ENCODE peak calls at places on chromosome 19, in six cellular contexts. V is foreskin keratinocyte; C is activated CD4-positive, alpha-beta T cell treated with anti-CD3 and anti-CD28 coated beads, Interleukin-2, amount 50 U/mL, for 4 hours; K is nephron progenitor cell; M is body of pancreas; Q is naive thymus-derived CD4-positive, alpha-beta T cell. J is an unnamed sample.

GRCh38 chr19:31066385-31066784 is 282.9 kb downstream of the TSHZ3 start:
- DNase-seq in M (no peak), V (peak; percentile 86), Q (no peak), K (no peak), C (no peak), J (no peak)

GRCh38 chr19:6333439-6333838 is at the start of gene ACER1:
- DNase-seq in M (no peak), C (no peak), K (no peak), Q (no peak), V (no peak), J (no peak)

GRCh38 chr19:2820112-2820702 is 539 bp downstream of the ZNF554 start:
- DNase-seq in M (peak; percentile 26), V (no peak), K (no peak), Q (no peak), C (no peak), J (peak; percentile 66)

GRCh38 chr19:39160889-39161672 is 35.5 kb downstream of the PAK4 start:
- DNase-seq in M (no peak), V (peak; percentile 39), C (no peak), Q (no peak), K (no peak), J (no peak)

GRCh38 chr19:33736158-33736557 is 60.5 kb upstream of the KCTD15 start:
- DNase-seq in Q (no peak), K (no peak), M (no peak), C (no peak), V (no peak), J (no peak)

GRCh38 chr19:16273005-16273404 is 51.6 kb upstream of the KLF2 start:
- DNase-seq in K (no peak), V (no peak), C (no peak), M (no peak), Q (no peak), J (no peak)

GRCh38 chr19:1739960-1740629 is 13.2 kb upstream of the ONECUT3 start:
- DNase-seq in C (no peak), M (no peak), V (no peak), Q (no peak), K (no peak), J (no peak)

GRCh38 chr19:3740431-3740830 is 21.1 kb downstream of the APBA3 start:
- DNase-seq in K (no peak), C (no peak), Q (no peak), M (no peak), V (no peak), J (no peak)

GRCh38 chr19:9309974-9310446 is 372 bp upstream of the ZNF699 start:
- DNase-seq in C (no peak), K (peak; percentile 89), V (peak; percentile 90), M (peak; percentile 78), Q (no peak), J (peak; percentile 77)

J was measured in GM13977.